ENCODE peak calls at places on chromosomes 5 and 9, in ten cellular contexts. V is activated T-cell treated with anti-CD3 and anti-CD28 coated beads, Interleukin-2, amount 50 U/mL, for 72 hours; X is brain microvascular endothelial cell; I is WERI-Rb-1; A is Calu3; U is OCI-LY7; H is SK-N-SH; L is stimulated activated naive CD4-positive, alpha-beta T cell; T is NT2/D1; P is body of pancreas. G is an unnamed sample.

GRCh38 chr5:142320851-142321560 is 3.8 kb downstream of the SPRY4 start:
- DNase-seq in V (no peak), X (no peak), I (peak; percentile 60), A (no peak), U (no peak), H (peak; percentile 52), L (no peak), T (no peak), P (no peak), G (no peak)

GRCh38 chr9:105293408-105293807 is 49.0 kb downstream of the SLC44A1 start:
- DNase-seq in V (no peak), X (no peak), I (peak; percentile 86), A (no peak), U (no peak), H (no peak), L (no peak), T (no peak), P (no peak), G (no peak)

GRCh38 chr5:28808967-28809810 is 1770.8 kb upstream of the CDH9 start:
- DNase-seq in V (no peak), X (no peak), I (no peak), A (no peak), U (no peak), H (peak; percentile 10), L (no peak), T (no peak), P (no peak), G (no peak)

GRCh38 chr9:118686940-118687339 is 682.3 kb downstream of the BRINP1 start:
- DNase-seq in V (no peak), X (no peak), I (no peak), A (no peak), U (no peak), H (no peak), L (no peak), T (no peak), P (no peak), G (no peak)

GRCh38 chr9:130527651-130528310 is 51.6 kb upstream of the FUBP3 start:
- DNase-seq in V (no peak), X (no peak), I (no peak), A (no peak), U (no peak), H (peak; percentile 14), L (no peak), T (no peak), P (no peak), G (no peak)

GRCh38 chr5:138603521-138603920 is 28.3 kb upstream of the HSPA9 start:
- DNase-seq in V (peak; percentile 7), X (peak; percentile 35), I (no peak), A (no peak), U (no peak), H (no peak), L (no peak), T (no peak), P (no peak), G (no peak)

GRCh38 chr5:114363837-114364236 is 2.0 kb downstream of the KCNN2 start:
- DNase-seq in V (no peak), X (no peak), I (no peak), A (no peak), U (no peak), H (no peak), L (no peak), T (no peak), P (no peak), G (no peak)

GRCh38 chr9:93567271-93567959 is 9.0 kb upstream of the PHF2 start:
- DNase-seq in V (no peak), X (no peak), I (peak; percentile 60), A (no peak), U (peak; percentile 22), H (no peak), L (no peak), T (no peak), P (no peak), G (no peak)

GRCh38 chr9:14080940-14081621 is 232.9 kb downstream of the NFIB start:
- DNase-seq in V (no peak), X (peak; percentile 56), I (no peak), A (no peak), U (peak; percentile 22), H (no peak), L (no peak), T (no peak), P (no peak), G (no peak)

GRCh38 chr5:27474395-27474794 is 436.0 kb upstream of the CDH9 start:
- DNase-seq in V (no peak), X (no peak), I (no peak), A (no peak), U (no peak), H (no peak), L (no peak), T (no peak), P (no peak), G (no peak)

GRCh38 chr5:30279237-30279636 is 914.2 kb upstream of the CDH6 start:
- DNase-seq in V (no peak), X (peak; percentile 85), I (no peak), A (no peak), U (no peak), H (no peak), L (no peak), T (peak; percentile 1), P (no peak), G (no peak)

GRCh38 chr5:150137997-150138396 is 17.6 kb downstream of the PDGFRB start:
- DNase-seq in V (no peak), X (no peak), I (no peak), A (no peak), U (no peak), H (no peak), L (no peak), T (no peak), P (no peak), G (no peak)

GRCh38 chr5:1199340-1199648 is 2.1 kb upstream of the SLC6A19 start:
- DNase-seq in V (no peak), X (no peak), I (no peak), A (no peak), U (no peak), H (no peak), L (no peak), T (no peak), P (no peak), G (no peak)

GRCh38 chr9:76394896-76395244 is 644 bp upstream of the RFK start:
- DNase-seq in V (peak; percentile 59), X (peak; percentile 42), I (peak; percentile 75), A (peak; percentile 13), U (peak; percentile 72), H (peak; percentile 70), L (peak; percentile 83), T (peak; percentile 43), P (peak; percentile 44), G (peak; percentile 55)

GRCh38 chr5:172636279-172637050 is 4.6 kb upstream of the NEURL1B start:
- DNase-seq in V (no peak), X (no peak), I (no peak), A (no peak), U (no peak), H (no peak), L (no peak), T (no peak), P (no peak), G (no peak)

GRCh38 chr9:5453004-5453403 is 2.7 kb downstream of the CD274 start:
- DNase-seq in V (no peak), X (no peak), I (no peak), A (no peak), U (no peak), H (no peak), L (no peak), T (no peak), P (no peak), G (no peak)

G was measured in effector CD4-positive, alpha-beta T cell.